ENCODE peak calls at places on chromosomes 13 and 19, in eight cellular contexts. One of them, this sample, is unnamed.

GRCh38 chr13:45105895-45106294 is 14.4 kb upstream of the GTF2F2 start:
- DNase-seq in AG10803: peak
- DNase-seq in aorta: no peak
- DNase-seq in A673: no peak
- DNase-seq in CD8-positive, alpha-beta T cell: no peak
- DNase-seq in neural progenitor cell: no peak
- DNase-seq in cardiac muscle cell: no peak
- DNase-seq in ovary: no peak
- DNase-seq in this sample: no peak

GRCh38 chr19:7516878-7517277 is 975 bp downstream of the ZNF358 start:
- DNase-seq in AG10803: no peak
- DNase-seq in aorta: no peak
- DNase-seq in A673: no peak
- DNase-seq in CD8-positive, alpha-beta T cell: no peak
- DNase-seq in neural progenitor cell: no peak
- DNase-seq in cardiac muscle cell: no peak
- DNase-seq in ovary: no peak
- DNase-seq in this sample: no peak

GRCh38 chr13:24097667-24098066 is 62.9 kb upstream of the SPATA13 start:
- DNase-seq in AG10803: no peak
- DNase-seq in aorta: no peak
- DNase-seq in A673: no peak
- DNase-seq in CD8-positive, alpha-beta T cell: no peak
- DNase-seq in neural progenitor cell: no peak
- DNase-seq in cardiac muscle cell: no peak
- DNase-seq in ovary: no peak
- DNase-seq in this sample: no peak

GRCh38 chr19:42693760-42694350 is 46.4 kb downstream of the PSG3 start:
- DNase-seq in AG10803: peak
- DNase-seq in aorta: no peak
- DNase-seq in A673: peak
- DNase-seq in CD8-positive, alpha-beta T cell: no peak
- DNase-seq in neural progenitor cell: no peak
- DNase-seq in cardiac muscle cell: no peak
- DNase-seq in ovary: no peak
- DNase-seq in this sample: peak

GRCh38 chr13:111907341-111907880 is 159.5 kb upstream of the SOX1 start:
- DNase-seq in AG10803: no peak
- DNase-seq in aorta: no peak
- DNase-seq in A673: no peak
- DNase-seq in CD8-positive, alpha-beta T cell: no peak
- DNase-seq in neural progenitor cell: no peak
- DNase-seq in cardiac muscle cell: no peak
- DNase-seq in ovary: no peak
- DNase-seq in this sample: no peak

GRCh38 chr13:51838235-51838846 is 6.6 kb downstream of the TMEM272 start:
- DNase-seq in AG10803: peak
- DNase-seq in aorta: no peak
- DNase-seq in A673: no peak
- DNase-seq in CD8-positive, alpha-beta T cell: no peak
- DNase-seq in neural progenitor cell: no peak
- DNase-seq in cardiac muscle cell: no peak
- DNase-seq in ovary: no peak
- DNase-seq in this sample: no peak

GRCh38 chr19:4390017-4390861 is 10.1 kb downstream of the SH3GL1 start:
- DNase-seq in AG10803: peak
- DNase-seq in aorta: no peak
- DNase-seq in A673: peak
- DNase-seq in CD8-positive, alpha-beta T cell: no peak
- DNase-seq in neural progenitor cell: peak
- DNase-seq in cardiac muscle cell: peak
- DNase-seq in ovary: no peak
- DNase-seq in this sample: no peak

GRCh38 chr13:46605089-46605488 is 52.1 kb downstream of the LRCH1 start:
- DNase-seq in AG10803: no peak
- DNase-seq in aorta: no peak
- DNase-seq in A673: no peak
- DNase-seq in CD8-positive, alpha-beta T cell: no peak
- DNase-seq in neural progenitor cell: no peak
- DNase-seq in cardiac muscle cell: no peak
- DNase-seq in ovary: no peak
- DNase-seq in this sample: no peak

GRCh38 chr19:4064551-4065260 is 2.0 kb downstream of the ZBTB7A start:
- DNase-seq in AG10803: no peak
- DNase-seq in aorta: peak
- DNase-seq in A673: peak
- DNase-seq in CD8-positive, alpha-beta T cell: peak
- DNase-seq in neural progenitor cell: peak
- DNase-seq in cardiac muscle cell: peak
- DNase-seq in ovary: peak
- DNase-seq in this sample: no peak

GRCh38 chr19:938233-938923 is 12.5 kb downstream of the ARID3A start:
- DNase-seq in AG10803: no peak
- DNase-seq in aorta: no peak
- DNase-seq in A673: no peak
- DNase-seq in CD8-positive, alpha-beta T cell: no peak
- DNase-seq in neural progenitor cell: no peak
- DNase-seq in cardiac muscle cell: no peak
- DNase-seq in ovary: no peak
- DNase-seq in this sample: no peak

GRCh38 chr19:16470911-16471811 is 609 bp downstream of the EPS15L1 start:
- DNase-seq in AG10803: peak
- DNase-seq in aorta: peak
- DNase-seq in A673: peak
- DNase-seq in CD8-positive, alpha-beta T cell: no peak
- DNase-seq in neural progenitor cell: peak
- DNase-seq in cardiac muscle cell: no peak
- DNase-seq in ovary: no peak
- DNase-seq in this sample: no peak

GRCh38 chr19:16473875-16474397 is 2.2 kb upstream of the EPS15L1 start:
- DNase-seq in AG10803: peak
- DNase-seq in aorta: no peak
- DNase-seq in A673: peak
- DNase-seq in CD8-positive, alpha-beta T cell: no peak
- DNase-seq in neural progenitor cell: no peak
- DNase-seq in cardiac muscle cell: no peak
- DNase-seq in ovary: no peak
- DNase-seq in this sample: no peak

GRCh38 chr19:16467581-16467980 is 4.2 kb downstream of the EPS15L1 start:
- DNase-seq in AG10803: no peak
- DNase-seq in aorta: no peak
- DNase-seq in A673: no peak
- DNase-seq in CD8-positive, alpha-beta T cell: no peak
- DNase-seq in neural progenitor cell: no peak
- DNase-seq in cardiac muscle cell: no peak
- DNase-seq in ovary: no peak
- DNase-seq in this sample: no peak

GRCh38 chr19:16472992-16473391 is 1.2 kb upstream of the EPS15L1 start:
- DNase-seq in AG10803: no peak
- DNase-seq in aorta: no peak
- DNase-seq in A673: no peak
- DNase-seq in CD8-positive, alpha-beta T cell: no peak
- DNase-seq in neural progenitor cell: no peak
- DNase-seq in cardiac muscle cell: no peak
- DNase-seq in ovary: no peak
- DNase-seq in this sample: no peak

DNA sequence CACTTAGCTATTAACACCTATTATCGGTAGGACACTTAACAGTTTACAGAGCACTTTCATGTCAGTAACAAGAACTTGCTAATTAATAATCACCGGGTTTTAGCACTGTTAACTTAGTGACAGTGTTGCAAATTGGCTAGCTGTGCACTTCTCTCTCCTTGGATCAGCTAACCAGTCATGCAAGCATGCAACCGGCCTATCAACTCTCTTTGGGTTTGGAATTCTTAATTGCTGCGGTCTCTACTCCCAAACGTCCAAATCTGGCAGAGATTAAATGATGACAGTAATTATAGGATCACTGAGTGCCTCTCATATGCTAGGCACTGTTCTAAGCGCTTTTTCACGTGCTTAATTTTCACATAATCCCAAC is 1.2 kb downstream of the EPS15L1 start:
- DNase-seq in AG10803: peak
- DNase-seq in aorta: no peak
- DNase-seq in A673: no peak
- DNase-seq in CD8-positive, alpha-beta T cell: no peak
- DNase-seq in neural progenitor cell: no peak
- DNase-seq in cardiac muscle cell: no peak
- DNase-seq in ovary: no peak
- DNase-seq in this sample: no peak
- H3K4me3 ChIP-seq in AG10803: peak
- H3K4me3 ChIP-seq in aorta: no peak
- H3K4me3 ChIP-seq in A673: peak
- H3K4me3 ChIP-seq in CD8-positive, alpha-beta T cell: peak
- H3K4me3 ChIP-seq in neural progenitor cell: peak
- H3K4me3 ChIP-seq in cardiac muscle cell: peak
- H3K4me3 ChIP-seq in ovary: peak
- H3K4me3 ChIP-seq in this sample: no peak

GRCh38 chr19:40200352-40201099 is 9.3 kb downstream of the MAP3K10 start:
- DNase-seq in AG10803: no peak
- DNase-seq in aorta: no peak
- DNase-seq in A673: no peak
- DNase-seq in CD8-positive, alpha-beta T cell: no peak
- DNase-seq in neural progenitor cell: no peak
- DNase-seq in cardiac muscle cell: no peak
- DNase-seq in ovary: no peak
- DNase-seq in this sample: no peak
- H3K4me3 ChIP-seq in AG10803: no peak
- H3K4me3 ChIP-seq in aorta: no peak
- H3K4me3 ChIP-seq in A673: no peak
- H3K4me3 ChIP-seq in CD8-positive, alpha-beta T cell: no peak
- H3K4me3 ChIP-seq in neural progenitor cell: no peak
- H3K4me3 ChIP-seq in cardiac muscle cell: no peak
- H3K4me3 ChIP-seq in ovary: no peak
- H3K4me3 ChIP-seq in this sample: no peak

GRCh38 chr13:27170221-27170520 is 1.4 kb downstream of the USP12 start:
- DNase-seq in AG10803: peak
- DNase-seq in aorta: no peak
- DNase-seq in A673: peak
- DNase-seq in CD8-positive, alpha-beta T cell: no peak
- DNase-seq in neural progenitor cell: no peak
- DNase-seq in cardiac muscle cell: no peak
- DNase-seq in ovary: no peak
- DNase-seq in this sample: no peak
- H3K4me3 ChIP-seq in AG10803: peak
- H3K4me3 ChIP-seq in aorta: peak
- H3K4me3 ChIP-seq in A673: peak
- H3K4me3 ChIP-seq in CD8-positive, alpha-beta T cell: peak
- H3K4me3 ChIP-seq in neural progenitor cell: peak
- H3K4me3 ChIP-seq in cardiac muscle cell: peak
- H3K4me3 ChIP-seq in ovary: peak
- H3K4me3 ChIP-seq in this sample: peak

DNA sequence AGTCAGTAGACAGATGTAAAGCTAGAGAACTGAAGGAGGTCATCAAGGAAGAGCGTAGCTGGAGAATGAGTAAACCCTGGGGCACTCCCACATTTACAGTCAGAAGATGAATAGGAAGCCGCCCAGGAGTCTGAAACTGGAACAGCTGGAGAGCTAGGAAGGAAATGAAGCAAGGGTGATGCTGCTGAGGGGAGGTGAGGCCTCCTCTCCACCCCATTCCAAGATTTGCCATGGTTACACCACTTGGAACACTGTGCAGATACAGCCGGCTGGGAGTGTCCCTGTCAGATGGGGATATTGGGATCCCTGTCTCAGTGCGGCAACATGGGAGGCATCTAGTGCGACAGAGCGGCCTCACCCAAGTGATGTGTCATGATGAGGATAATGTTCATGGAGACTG is 51.8 kb upstream of the GPI start:
- DNase-seq in AG10803: peak
- DNase-seq in aorta: no peak
- DNase-seq in A673: peak
- DNase-seq in CD8-positive, alpha-beta T cell: no peak
- DNase-seq in neural progenitor cell: no peak
- DNase-seq in cardiac muscle cell: no peak
- DNase-seq in ovary: no peak
- DNase-seq in this sample: no peak
- H3K4me3 ChIP-seq in AG10803: no peak
- H3K4me3 ChIP-seq in aorta: no peak
- H3K4me3 ChIP-seq in A673: no peak
- H3K4me3 ChIP-seq in CD8-positive, alpha-beta T cell: no peak
- H3K4me3 ChIP-seq in neural progenitor cell: no peak
- H3K4me3 ChIP-seq in cardiac muscle cell: no peak
- H3K4me3 ChIP-seq in ovary: no peak
- H3K4me3 ChIP-seq in this sample: no peak

GRCh38 chr19:18611327-18612050 is 1.2 kb upstream of the TMEM59L start:
- DNase-seq in AG10803: no peak
- DNase-seq in aorta: no peak
- DNase-seq in A673: no peak
- DNase-seq in CD8-positive, alpha-beta T cell: no peak
- DNase-seq in neural progenitor cell: peak
- DNase-seq in cardiac muscle cell: no peak
- DNase-seq in ovary: no peak
- DNase-seq in this sample: no peak
- H3K4me3 ChIP-seq in AG10803: no peak
- H3K4me3 ChIP-seq in aorta: no peak
- H3K4me3 ChIP-seq in A673: peak
- H3K4me3 ChIP-seq in CD8-positive, alpha-beta T cell: peak
- H3K4me3 ChIP-seq in neural progenitor cell: peak
- H3K4me3 ChIP-seq in cardiac muscle cell: peak
- H3K4me3 ChIP-seq in ovary: no peak
- H3K4me3 ChIP-seq in this sample: peak

DNA sequence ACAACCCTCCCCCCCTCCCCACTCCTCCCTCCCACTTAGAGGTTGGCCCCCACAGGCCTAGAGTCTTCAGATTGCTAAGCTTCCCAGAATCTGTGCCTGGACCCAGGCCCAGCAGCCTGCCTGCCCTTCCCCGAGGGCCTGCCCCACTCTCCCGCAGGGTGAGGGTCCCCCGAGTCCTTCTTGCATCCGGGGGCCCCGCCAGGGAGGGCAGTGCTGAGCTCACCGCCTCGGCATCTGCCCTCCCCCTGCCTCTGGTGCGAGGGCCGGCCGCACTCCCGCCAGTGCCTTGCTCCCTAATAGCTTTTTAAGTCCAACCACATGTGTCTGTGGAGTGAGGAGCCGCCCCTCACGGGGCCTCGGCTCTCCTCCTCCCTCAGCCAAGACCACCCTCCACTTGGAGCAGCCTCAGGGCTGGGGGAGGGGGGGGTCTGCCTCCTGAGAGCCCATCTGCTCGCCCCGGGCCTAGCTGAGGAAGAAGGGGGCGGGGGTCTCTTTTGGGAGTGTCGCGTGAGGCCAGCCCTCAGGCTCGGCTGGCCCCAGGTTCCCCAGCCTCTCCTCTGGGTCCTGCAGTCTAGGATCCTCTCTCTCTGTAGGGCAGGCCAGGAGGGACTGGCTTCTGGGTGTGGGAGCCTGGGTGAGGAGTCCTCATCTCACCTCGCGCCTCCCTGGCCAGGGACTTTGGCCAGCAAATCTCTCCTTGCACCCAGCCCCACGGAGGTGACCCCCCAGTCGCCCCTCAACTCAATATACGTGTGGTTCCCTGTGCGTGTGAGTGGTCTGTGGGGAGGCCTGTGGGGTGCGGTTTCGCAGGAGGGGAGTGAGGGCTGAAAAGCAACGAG is 47.2 kb downstream of the LYL1 start:
- DNase-seq in AG10803: peak
- DNase-seq in aorta: peak
- DNase-seq in A673: peak
- DNase-seq in CD8-positive, alpha-beta T cell: no peak
- DNase-seq in neural progenitor cell: peak
- DNase-seq in cardiac muscle cell: no peak
- DNase-seq in ovary: peak
- DNase-seq in this sample: no peak
- H3K4me3 ChIP-seq in AG10803: peak
- H3K4me3 ChIP-seq in aorta: no peak
- H3K4me3 ChIP-seq in A673: no peak
- H3K4me3 ChIP-seq in CD8-positive, alpha-beta T cell: no peak
- H3K4me3 ChIP-seq in neural progenitor cell: peak
- H3K4me3 ChIP-seq in cardiac muscle cell: no peak
- H3K4me3 ChIP-seq in ovary: peak
- H3K4me3 ChIP-seq in this sample: no peak